ENCODE peak calls at places on chromosome 15, in four cellular contexts. T is HepG2, A is GM12878, G is HCT116. Q is an unnamed sample.

GRCh38 chr15:75902129-75902557 is 1.5 kb upstream of the FBXO22 start:
- DNase-seq in A (no peak), T (no peak), G (no peak), Q (no peak)

GRCh38 chr15:32120577-32121465 is 90.5 kb downstream of the CHRNA7 start:
- DNase-seq in T (no peak), G (no peak), A (no peak), Q (no peak)

GRCh38 chr15:86163771-86164170 is 84.1 kb downstream of the AGBL1 start:
- DNase-seq in T (no peak), A (no peak), G (no peak), Q (no peak)

GRCh38 chr15:40722934-40723333 is 28.0 kb downstream of the RAD51 start:
- DNase-seq in G (no peak), T (no peak), A (no peak), Q (no peak)

GRCh38 chr15:86236721-86237121 is 157.1 kb downstream of the AGBL1 start:
- DNase-seq in A (no peak), T (no peak), G (no peak), Q (no peak)

GRCh38 chr15:92954578-92954977 is 54.5 kb downstream of the CHD2 start:
- DNase-seq in A (no peak), G (no peak), T (peak), Q (peak)

GRCh38 chr15:65638681-65639089 is 16.9 kb downstream of the SLC24A1 start:
- DNase-seq in T (peak), A (peak), G (peak), Q (peak)

GRCh38 chr15:49468440-49468839 is 45.4 kb downstream of the FGF7 start:
- DNase-seq in A (no peak), T (peak), G (no peak), Q (peak)

GRCh38 chr15:23616536-23616935 is 31.1 kb downstream of the MAGEL2 start:
- DNase-seq in T (peak), A (no peak), G (no peak), Q (no peak)

GRCh38 chr15:75646944-75647364 is 758 bp upstream of the SNX33 start:
- DNase-seq in T (no peak), G (no peak), A (no peak), Q (no peak)

GRCh38 chr15:35630985-35631384 is 85.0 kb upstream of the DPH6 start:
- DNase-seq in G (no peak), A (no peak), T (no peak), Q (no peak)

GRCh38 chr15:91871138-91871537 is 17.6 kb downstream of the SLCO3A1 start:
- DNase-seq in A (no peak), G (no peak), T (no peak), Q (no peak)

GRCh38 chr15:74365619-74366445 is 1.6 kb downstream of the CYP11A1 start:
- DNase-seq in G (no peak), A (no peak), T (peak), Q (no peak)

GRCh38 chr15:96578393-96578792 is 247.9 kb downstream of the NR2F2 start:
- DNase-seq in T (no peak), A (no peak), G (no peak), Q (no peak)

GRCh38 chr15:92955706-92956105 is 55.6 kb downstream of the CHD2 start:
- DNase-seq in T (no peak), G (no peak), A (no peak), Q (no peak)

GRCh38 chr15:80978685-80979084 is 10.9 kb downstream of the MESD start:
- DNase-seq in T (no peak), G (no peak), A (no peak), Q (no peak)

GRCh38 chr15:34102175-34102925 is 467 bp downstream of the PGBD4 start:
- DNase-seq in A (no peak), T (no peak), G (no peak), Q (no peak)
- TF ChIP-seq JUND in A (no peak), T (no peak), G (no peak), Q (no peak)

GRCh38 chr15:79609501-79609900 is 177.4 kb downstream of the MINAR1 start:
- DNase-seq in T (no peak), A (no peak), G (no peak), Q (no peak)
- TF ChIP-seq JUND in T (no peak), A (no peak), G (no peak), Q (no peak)

GRCh38 chr15:89127054-89127702 is 38.9 kb downstream of the ABHD2 start:
- DNase-seq in G (no peak), T (no peak), A (no peak), Q (no peak)
- TF ChIP-seq JUND in G (peak), T (no peak), A (no peak), Q (no peak)

GRCh38 chr15:69593488-69593887 is 140.9 kb downstream of the RPLP1 start:
- DNase-seq in A (no peak), T (no peak), G (no peak), Q (no peak)

GRCh38 chr15:69597061-69597592 is 144.5 kb downstream of the RPLP1 start:
- DNase-seq in A (no peak), T (no peak), G (no peak), Q (no peak)

GRCh38 chr15:69593981-69594966 is 141.7 kb downstream of the RPLP1 start:
- DNase-seq in G (no peak), T (peak), A (no peak), Q (peak)

GRCh38 chr15:69592954-69593353 is 140.3 kb downstream of the RPLP1 start:
- DNase-seq in T (no peak), A (no peak), G (no peak), Q (peak)

DNA sequence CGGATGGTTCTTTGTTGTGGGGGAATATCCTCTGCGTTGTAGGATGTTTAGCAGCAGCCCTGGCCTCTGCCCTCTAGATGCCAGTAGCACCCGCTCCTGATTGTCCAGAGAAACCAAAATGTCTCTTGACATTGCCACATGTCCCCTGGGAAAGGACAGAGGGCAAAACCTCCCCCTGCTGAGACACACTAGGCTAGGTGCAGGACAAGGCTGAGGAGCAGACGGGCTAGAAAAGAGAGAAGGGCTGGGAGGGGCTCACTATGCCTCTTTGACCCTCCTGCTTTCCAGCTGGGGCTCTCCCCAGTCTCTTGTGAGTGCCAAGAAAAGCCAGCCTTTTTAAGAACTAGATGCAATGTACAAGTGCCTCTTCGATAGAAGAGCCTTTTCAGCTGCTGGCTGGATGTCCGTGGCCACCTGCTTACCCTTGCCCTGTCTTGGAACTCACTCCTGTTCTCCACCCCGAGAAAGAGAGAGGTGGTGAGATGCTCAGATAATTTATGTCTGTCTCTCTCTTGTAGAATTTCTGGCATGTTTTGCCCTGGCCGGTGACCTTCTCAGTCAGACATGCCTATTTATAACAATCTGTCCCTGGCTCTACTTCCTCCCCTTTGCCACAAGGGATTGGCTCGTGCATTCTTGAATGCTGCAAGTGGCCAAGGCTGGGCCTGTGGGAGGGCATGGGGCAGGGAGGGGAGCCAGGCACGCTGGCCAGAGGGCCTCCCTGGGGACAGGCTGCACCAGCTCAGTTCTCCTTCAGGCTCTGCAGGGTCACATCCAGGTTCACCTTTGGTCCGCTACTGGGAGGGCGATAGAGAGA is 142.6 kb downstream of the RPLP1 start:
- DNase-seq in T (no peak), A (no peak), G (no peak), Q (peak)
- TF ChIP-seq JUND in T (no peak), A (no peak), G (no peak), Q (peak)